ENCODE peak calls at places on chromosomes 7 and 10, in five cellular contexts. One of them, this sample, is unnamed.

GRCh38 chr7:92698237-92698841 is 108.1 kb upstream of the FAM133B start:
- DNase-seq in H9: no peak
- DNase-seq in trophoblast cell: no peak
- DNase-seq in neuronal stem cell: peak
- DNase-seq in IMR-90: peak
- DNase-seq in this sample: peak

GRCh38 chr7:79820387-79820786 is 314.2 kb upstream of the GNAI1 start:
- DNase-seq in H9: no peak
- DNase-seq in trophoblast cell: peak
- DNase-seq in neuronal stem cell: peak
- DNase-seq in IMR-90: peak
- DNase-seq in this sample: peak

GRCh38 chr10:73865459-73866442 is 8.6 kb downstream of the CAMK2G start:
- DNase-seq in H9: no peak
- DNase-seq in trophoblast cell: no peak
- DNase-seq in neuronal stem cell: no peak
- DNase-seq in IMR-90: no peak
- DNase-seq in this sample: no peak

GRCh38 chr7:91411062-91411461 is 146.8 kb downstream of the FZD1 start:
- DNase-seq in H9: no peak
- DNase-seq in trophoblast cell: no peak
- DNase-seq in neuronal stem cell: no peak
- DNase-seq in IMR-90: no peak
- DNase-seq in this sample: no peak

GRCh38 chr10:110485541-110485940 is 12.2 kb upstream of the DUSP5 start:
- DNase-seq in H9: no peak
- DNase-seq in trophoblast cell: no peak
- DNase-seq in neuronal stem cell: no peak
- DNase-seq in IMR-90: no peak
- DNase-seq in this sample: no peak

GRCh38 chr10:82251222-82251977 is 376.4 kb downstream of the NRG3 start:
- DNase-seq in H9: peak
- DNase-seq in trophoblast cell: no peak
- DNase-seq in neuronal stem cell: peak
- DNase-seq in IMR-90: no peak
- DNase-seq in this sample: no peak

GRCh38 chr7:121000091-121000983 is 11.8 kb downstream of the CPED1 start:
- DNase-seq in H9: no peak
- DNase-seq in trophoblast cell: no peak
- DNase-seq in neuronal stem cell: no peak
- DNase-seq in IMR-90: peak
- DNase-seq in this sample: peak

GRCh38 chr7:24283559-24283899 is 461 bp upstream of the NPY start:
- DNase-seq in H9: no peak
- DNase-seq in trophoblast cell: no peak
- DNase-seq in neuronal stem cell: no peak
- DNase-seq in IMR-90: no peak
- DNase-seq in this sample: no peak

GRCh38 chr10:59057350-59057749 is 119.1 kb upstream of the PHYHIPL start:
- DNase-seq in H9: no peak
- DNase-seq in trophoblast cell: no peak
- DNase-seq in neuronal stem cell: no peak
- DNase-seq in IMR-90: no peak
- DNase-seq in this sample: no peak

GRCh38 chr7:1112625-1113547 is 25.0 kb downstream of the GPER1 start:
- DNase-seq in H9: no peak
- DNase-seq in trophoblast cell: no peak
- DNase-seq in neuronal stem cell: no peak
- DNase-seq in IMR-90: no peak
- DNase-seq in this sample: no peak

GRCh38 chr10:49009231-49009979 is 69.8 kb upstream of the LRRC18 start:
- DNase-seq in H9: no peak
- DNase-seq in trophoblast cell: no peak
- DNase-seq in neuronal stem cell: no peak
- DNase-seq in IMR-90: no peak
- DNase-seq in this sample: no peak

GRCh38 chr7:130877676-130878305 is 143.8 kb upstream of the KLF14 start:
- DNase-seq in H9: no peak
- DNase-seq in trophoblast cell: no peak
- DNase-seq in neuronal stem cell: no peak
- DNase-seq in IMR-90: peak
- DNase-seq in this sample: no peak

GRCh38 chr10:47055386-47056382 is 144.5 kb downstream of the PTPN20 start:
- DNase-seq in H9: peak
- DNase-seq in trophoblast cell: no peak
- DNase-seq in neuronal stem cell: no peak
- DNase-seq in IMR-90: no peak
- DNase-seq in this sample: no peak

DNA sequence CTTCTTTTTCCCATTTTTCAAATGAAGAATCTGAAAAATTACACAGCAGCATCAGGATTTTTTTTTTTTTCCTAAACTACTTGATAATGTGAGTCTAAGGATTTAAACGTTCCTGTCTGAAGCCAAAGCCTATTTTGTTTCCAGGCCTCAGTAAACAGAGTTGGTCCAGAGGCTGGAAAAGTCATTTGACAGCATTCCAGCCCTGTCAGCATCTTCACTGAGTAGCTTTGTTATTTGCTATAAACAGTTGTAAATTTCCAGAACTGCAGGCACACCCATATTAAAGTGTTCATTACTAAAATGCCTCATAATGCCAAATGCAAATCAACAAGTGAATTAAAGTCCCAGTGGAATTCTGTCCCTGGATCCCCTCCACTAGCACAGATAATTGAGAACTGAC is 35.5 kb upstream of the KMT2E start:
- DNase-seq in H9: no peak
- DNase-seq in trophoblast cell: no peak
- DNase-seq in neuronal stem cell: no peak
- DNase-seq in IMR-90: no peak
- DNase-seq in this sample: no peak
- H2BK120ac ChIP-seq in H9: no peak
- H2BK120ac ChIP-seq in trophoblast cell: no peak
- H2BK120ac ChIP-seq in neuronal stem cell: no peak
- H2BK120ac ChIP-seq in IMR-90: no peak
- H2BK120ac ChIP-seq in this sample: no peak

DNA sequence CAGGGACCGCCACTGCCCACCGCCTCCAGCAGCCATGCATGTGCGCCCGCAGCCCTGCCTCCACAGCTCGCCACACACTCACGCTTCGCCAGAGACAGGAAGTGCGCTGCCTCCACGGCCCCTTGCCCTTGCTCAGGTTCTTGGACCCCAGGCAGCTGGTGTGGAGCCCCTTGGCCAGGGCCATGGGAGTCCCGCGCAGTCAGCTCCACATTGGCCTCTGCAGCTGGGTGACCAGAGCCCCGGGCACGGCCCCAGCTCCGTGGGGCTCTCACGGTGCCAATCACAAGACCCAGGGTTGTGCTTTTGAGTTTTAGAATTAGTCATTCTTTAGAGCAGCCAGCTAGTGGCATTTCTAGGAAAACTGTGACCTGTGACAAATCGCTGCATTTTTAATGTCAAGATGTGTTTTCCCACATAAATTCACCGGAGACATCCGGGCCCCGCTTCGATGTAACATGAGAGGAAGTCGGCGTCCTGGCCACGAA is 4.3 kb upstream of the UTF1 start:
- DNase-seq in H9: no peak
- DNase-seq in trophoblast cell: no peak
- DNase-seq in neuronal stem cell: no peak
- DNase-seq in IMR-90: no peak
- DNase-seq in this sample: no peak
- H2BK120ac ChIP-seq in H9: no peak
- H2BK120ac ChIP-seq in trophoblast cell: peak
- H2BK120ac ChIP-seq in neuronal stem cell: no peak
- H2BK120ac ChIP-seq in IMR-90: no peak
- H2BK120ac ChIP-seq in this sample: no peak

GRCh38 chr7:73766556-73767229 is 3.4 kb downstream of the CLDN3 start:
- DNase-seq in H9: no peak
- DNase-seq in trophoblast cell: no peak
- DNase-seq in neuronal stem cell: no peak
- DNase-seq in IMR-90: no peak
- DNase-seq in this sample: no peak

GRCh38 chr7:73758581-73759138 is 11.4 kb downstream of the CLDN3 start:
- DNase-seq in H9: no peak
- DNase-seq in trophoblast cell: no peak
- DNase-seq in neuronal stem cell: no peak
- DNase-seq in IMR-90: no peak
- DNase-seq in this sample: no peak

GRCh38 chr7:73761854-73762658 is 8.0 kb downstream of the CLDN3 start:
- DNase-seq in H9: peak
- DNase-seq in trophoblast cell: no peak
- DNase-seq in neuronal stem cell: no peak
- DNase-seq in IMR-90: no peak
- DNase-seq in this sample: no peak

DNA sequence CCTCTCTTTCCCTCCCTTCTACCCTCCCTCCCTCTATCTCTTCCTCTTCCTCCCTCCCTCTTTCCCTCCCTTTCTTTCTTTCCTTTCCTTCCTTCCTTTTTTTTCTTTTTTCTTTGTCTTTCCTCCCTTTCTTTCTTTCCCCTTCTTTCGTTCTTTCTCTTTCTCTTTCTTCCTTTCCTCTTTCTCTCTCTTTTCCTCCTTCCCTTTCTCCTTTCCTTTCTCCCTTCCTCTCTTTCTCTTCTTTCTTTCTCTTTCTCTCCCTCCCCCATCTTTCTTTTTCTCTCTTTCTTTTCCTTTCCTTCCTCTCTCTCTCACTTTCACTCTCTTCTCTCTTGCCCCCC is 7.4 kb downstream of the CLDN3 start:
- DNase-seq in H9: no peak
- DNase-seq in trophoblast cell: no peak
- DNase-seq in neuronal stem cell: no peak
- DNase-seq in IMR-90: no peak
- DNase-seq in this sample: no peak
- H2BK120ac ChIP-seq in H9: no peak
- H2BK120ac ChIP-seq in trophoblast cell: no peak
- H2BK120ac ChIP-seq in neuronal stem cell: no peak
- H2BK120ac ChIP-seq in IMR-90: no peak
- H2BK120ac ChIP-seq in this sample: no peak

GRCh38 chr7:84069036-84069435 is 125.6 kb downstream of the SEMA3A start:
- DNase-seq in H9: no peak
- DNase-seq in trophoblast cell: peak
- DNase-seq in neuronal stem cell: no peak
- DNase-seq in IMR-90: no peak
- DNase-seq in this sample: no peak

GRCh38 chr7:84076219-84076618 is 118.4 kb downstream of the SEMA3A start:
- DNase-seq in H9: no peak
- DNase-seq in trophoblast cell: no peak
- DNase-seq in neuronal stem cell: no peak
- DNase-seq in IMR-90: no peak
- DNase-seq in this sample: no peak

GRCh38 chr7:84070770-84071169 is 123.8 kb downstream of the SEMA3A start:
- DNase-seq in H9: no peak
- DNase-seq in trophoblast cell: no peak
- DNase-seq in neuronal stem cell: no peak
- DNase-seq in IMR-90: no peak
- DNase-seq in this sample: no peak

GRCh38 chr7:84070101-84070500 is 124.5 kb downstream of the SEMA3A start:
- DNase-seq in H9: no peak
- DNase-seq in trophoblast cell: no peak
- DNase-seq in neuronal stem cell: no peak
- DNase-seq in IMR-90: no peak
- DNase-seq in this sample: no peak

DNA sequence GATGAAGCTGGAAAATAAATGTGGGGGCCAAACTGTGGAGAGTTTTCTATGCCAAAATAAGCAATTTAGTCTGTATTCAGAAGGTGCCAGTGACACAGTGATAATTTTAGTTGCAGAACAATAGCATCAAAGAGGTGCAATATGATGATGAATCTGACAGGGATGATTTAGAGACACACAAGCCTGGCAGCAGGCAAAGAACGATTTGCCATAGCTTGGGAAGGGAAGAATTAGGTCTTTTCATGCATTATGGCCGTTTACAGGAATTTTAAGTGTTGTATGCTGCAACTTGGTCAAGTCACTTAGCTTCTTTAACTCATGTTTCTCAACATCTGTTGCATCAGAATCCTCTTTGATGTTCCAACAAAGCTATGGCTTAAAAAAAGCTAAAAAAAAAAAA is 121.1 kb downstream of the SEMA3A start:
- DNase-seq in H9: no peak
- DNase-seq in trophoblast cell: peak
- DNase-seq in neuronal stem cell: no peak
- DNase-seq in IMR-90: peak
- DNase-seq in this sample: peak
- H2BK120ac ChIP-seq in H9: no peak
- H2BK120ac ChIP-seq in trophoblast cell: no peak
- H2BK120ac ChIP-seq in neuronal stem cell: no peak
- H2BK120ac ChIP-seq in IMR-90: peak
- H2BK120ac ChIP-seq in this sample: no peak

DNA sequence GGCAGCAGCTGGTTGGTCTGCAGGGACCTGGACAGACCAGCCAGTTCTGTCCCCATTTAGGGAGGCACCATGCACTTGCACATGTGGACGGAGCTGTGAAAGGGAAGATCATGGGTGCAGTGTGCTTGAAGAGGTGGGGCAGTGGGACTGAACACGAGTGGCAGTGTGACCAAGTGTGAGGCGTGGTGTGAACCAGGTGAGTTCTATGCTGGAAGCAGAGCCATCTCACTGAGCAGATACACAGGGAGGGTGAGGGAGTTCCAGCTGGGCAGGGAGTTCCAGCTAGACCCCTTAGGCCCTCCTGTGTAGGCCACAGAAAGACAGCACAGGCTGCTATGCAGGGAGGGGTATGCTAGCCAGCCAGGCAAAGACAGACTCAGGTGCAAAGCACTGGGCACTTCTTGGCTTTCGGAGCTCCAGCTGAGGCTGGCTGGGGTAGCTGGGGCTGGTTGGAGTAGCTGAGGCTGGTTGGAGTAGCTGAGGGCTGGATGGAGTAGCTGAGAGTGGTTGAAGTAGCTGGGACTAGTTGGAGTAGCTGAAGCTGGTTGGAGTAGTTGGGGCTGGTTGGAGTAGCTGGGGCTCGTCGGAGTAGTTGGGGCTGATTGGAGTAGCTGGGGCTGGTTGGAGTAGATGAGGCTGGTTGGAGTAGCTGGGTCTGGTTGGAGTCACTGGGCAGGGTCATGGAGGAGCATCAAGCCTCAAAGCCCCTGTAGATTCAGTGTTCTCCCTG is 90.9 kb downstream of the HIP1 start:
- DNase-seq in H9: no peak
- DNase-seq in trophoblast cell: no peak
- DNase-seq in neuronal stem cell: no peak
- DNase-seq in IMR-90: no peak
- DNase-seq in this sample: no peak
- H2BK120ac ChIP-seq in H9: no peak
- H2BK120ac ChIP-seq in trophoblast cell: no peak
- H2BK120ac ChIP-seq in neuronal stem cell: no peak
- H2BK120ac ChIP-seq in IMR-90: no peak
- H2BK120ac ChIP-seq in this sample: no peak

DNA sequence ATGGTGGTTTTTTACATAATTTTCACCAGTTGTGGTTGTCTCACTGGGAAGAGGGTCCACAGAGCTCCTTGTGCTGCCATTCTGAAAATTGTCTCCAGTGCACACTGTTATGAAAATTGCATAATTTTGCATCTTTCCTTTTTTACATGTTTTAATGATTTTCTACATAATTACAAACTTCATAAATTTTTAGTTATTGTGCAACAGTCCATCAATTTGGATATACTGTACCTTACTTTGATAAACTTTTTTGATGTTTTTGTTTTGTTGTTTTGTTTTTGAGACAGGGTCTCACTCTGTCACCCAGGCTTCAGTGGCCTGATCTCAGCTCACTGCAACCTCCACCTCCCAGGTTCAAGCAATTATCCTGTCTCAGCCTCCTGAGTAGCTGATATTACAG is 70.6 kb upstream of the AUTS2 start:
- DNase-seq in H9: no peak
- DNase-seq in trophoblast cell: no peak
- DNase-seq in neuronal stem cell: no peak
- DNase-seq in IMR-90: no peak
- DNase-seq in this sample: no peak
- H2BK120ac ChIP-seq in H9: no peak
- H2BK120ac ChIP-seq in trophoblast cell: no peak
- H2BK120ac ChIP-seq in neuronal stem cell: no peak
- H2BK120ac ChIP-seq in IMR-90: no peak
- H2BK120ac ChIP-seq in this sample: no peak